ENCODE peak calls at places on chromosome 18, in ten cellular contexts. One of them, this sample, is unnamed.
A peak's percentile ranks its signal among the peaks of the same experiment; 100 is the strongest.

GRCh38 chr18:36211612-36212065 is 24.3 kb downstream of the MOCOS start:
- DNase-seq in AG10803: peak; percentile 29
- DNase-seq in BJ: no peak
- DNase-seq in anterior cingulate cortex: no peak
- DNase-seq in M059J: peak; percentile 80
- DNase-seq in amniotic epithelial cell: no peak
- DNase-seq in NCI-H774: no peak
- DNase-seq in uterus: no peak
- DNase-seq in GM04504: peak; percentile 58
- DNase-seq in stimulated activated CD8-positive, alpha-beta memory T cell treated with anti-CD3 and anti-CD28 coated beads, Interleukin-15, amount 100 ng/mL, for 1 hour: no peak
- DNase-seq in this sample: no peak

GRCh38 chr18:8781671-8782070 is 76.3 kb downstream of the MTCL1 start:
- DNase-seq in AG10803: no peak
- DNase-seq in BJ: no peak
- DNase-seq in anterior cingulate cortex: no peak
- DNase-seq in M059J: no peak
- DNase-seq in amniotic epithelial cell: no peak
- DNase-seq in NCI-H774: no peak
- DNase-seq in uterus: no peak
- DNase-seq in GM04504: no peak
- DNase-seq in stimulated activated CD8-positive, alpha-beta memory T cell treated with anti-CD3 and anti-CD28 coated beads, Interleukin-15, amount 100 ng/mL, for 1 hour: no peak
- DNase-seq in this sample: no peak

GRCh38 chr18:45312727-45313126 is 302.5 kb upstream of the SLC14A2 start:
- DNase-seq in AG10803: no peak
- DNase-seq in BJ: no peak
- DNase-seq in anterior cingulate cortex: no peak
- DNase-seq in M059J: no peak
- DNase-seq in amniotic epithelial cell: no peak
- DNase-seq in NCI-H774: no peak
- DNase-seq in uterus: no peak
- DNase-seq in GM04504: no peak
- DNase-seq in stimulated activated CD8-positive, alpha-beta memory T cell treated with anti-CD3 and anti-CD28 coated beads, Interleukin-15, amount 100 ng/mL, for 1 hour: no peak
- DNase-seq in this sample: no peak

GRCh38 chr18:6207119-6207518 is 207.6 kb downstream of the L3MBTL4 start:
- DNase-seq in AG10803: no peak
- DNase-seq in BJ: no peak
- DNase-seq in anterior cingulate cortex: no peak
- DNase-seq in M059J: no peak
- DNase-seq in amniotic epithelial cell: no peak
- DNase-seq in NCI-H774: peak; percentile 37
- DNase-seq in uterus: no peak
- DNase-seq in GM04504: no peak
- DNase-seq in stimulated activated CD8-positive, alpha-beta memory T cell treated with anti-CD3 and anti-CD28 coated beads, Interleukin-15, amount 100 ng/mL, for 1 hour: no peak
- DNase-seq in this sample: no peak

GRCh38 chr18:27847412-27847811 is 329.5 kb downstream of the CDH2 start:
- DNase-seq in AG10803: no peak
- DNase-seq in BJ: no peak
- DNase-seq in anterior cingulate cortex: no peak
- DNase-seq in M059J: peak; percentile 22
- DNase-seq in amniotic epithelial cell: no peak
- DNase-seq in NCI-H774: no peak
- DNase-seq in uterus: no peak
- DNase-seq in GM04504: no peak
- DNase-seq in stimulated activated CD8-positive, alpha-beta memory T cell treated with anti-CD3 and anti-CD28 coated beads, Interleukin-15, amount 100 ng/mL, for 1 hour: no peak
- DNase-seq in this sample: no peak

GRCh38 chr18:75779910-75780309 is 352.4 kb upstream of the SMIM21 start:
- DNase-seq in AG10803: no peak
- DNase-seq in BJ: no peak
- DNase-seq in anterior cingulate cortex: no peak
- DNase-seq in M059J: no peak
- DNase-seq in amniotic epithelial cell: no peak
- DNase-seq in NCI-H774: no peak
- DNase-seq in uterus: no peak
- DNase-seq in GM04504: no peak
- DNase-seq in stimulated activated CD8-positive, alpha-beta memory T cell treated with anti-CD3 and anti-CD28 coated beads, Interleukin-15, amount 100 ng/mL, for 1 hour: no peak
- DNase-seq in this sample: no peak

GRCh38 chr18:58896268-58896667 is 31.6 kb downstream of the ZNF532 start:
- DNase-seq in AG10803: no peak
- DNase-seq in BJ: no peak
- DNase-seq in anterior cingulate cortex: no peak
- DNase-seq in M059J: peak; percentile 12
- DNase-seq in amniotic epithelial cell: no peak
- DNase-seq in NCI-H774: no peak
- DNase-seq in uterus: no peak
- DNase-seq in GM04504: no peak
- DNase-seq in stimulated activated CD8-positive, alpha-beta memory T cell treated with anti-CD3 and anti-CD28 coated beads, Interleukin-15, amount 100 ng/mL, for 1 hour: no peak
- DNase-seq in this sample: no peak

GRCh38 chr18:44951748-44952147 is 271.1 kb downstream of the SETBP1 start:
- DNase-seq in AG10803: no peak
- DNase-seq in BJ: no peak
- DNase-seq in anterior cingulate cortex: no peak
- DNase-seq in M059J: no peak
- DNase-seq in amniotic epithelial cell: no peak
- DNase-seq in NCI-H774: no peak
- DNase-seq in uterus: no peak
- DNase-seq in GM04504: no peak
- DNase-seq in stimulated activated CD8-positive, alpha-beta memory T cell treated with anti-CD3 and anti-CD28 coated beads, Interleukin-15, amount 100 ng/mL, for 1 hour: no peak
- DNase-seq in this sample: no peak

GRCh38 chr18:45384137-45384998 is 230.9 kb upstream of the SLC14A2 start:
- DNase-seq in AG10803: peak; percentile 35
- DNase-seq in BJ: no peak
- DNase-seq in anterior cingulate cortex: peak; percentile 8
- DNase-seq in M059J: peak; percentile 60
- DNase-seq in amniotic epithelial cell: peak; percentile 27
- DNase-seq in NCI-H774: peak; percentile 40
- DNase-seq in uterus: peak; percentile 59
- DNase-seq in GM04504: peak; percentile 7
- DNase-seq in stimulated activated CD8-positive, alpha-beta memory T cell treated with anti-CD3 and anti-CD28 coated beads, Interleukin-15, amount 100 ng/mL, for 1 hour: peak; percentile 3
- DNase-seq in this sample: peak; percentile 29

GRCh38 chr18:44309185-44309584 is 371.5 kb upstream of the SETBP1 start:
- DNase-seq in AG10803: peak; percentile 55
- DNase-seq in BJ: peak; percentile 24
- DNase-seq in anterior cingulate cortex: no peak
- DNase-seq in M059J: peak; percentile 58
- DNase-seq in amniotic epithelial cell: peak; percentile 65
- DNase-seq in NCI-H774: no peak
- DNase-seq in uterus: no peak
- DNase-seq in GM04504: peak; percentile 3
- DNase-seq in stimulated activated CD8-positive, alpha-beta memory T cell treated with anti-CD3 and anti-CD28 coated beads, Interleukin-15, amount 100 ng/mL, for 1 hour: no peak
- DNase-seq in this sample: no peak